ENCODE peak calls at places on chromosomes 4 and X, in six cellular contexts. U, B, Z, V, T and R are unnamed samples.

GRCh38 chr4:96472103-96472867 is 632.4 kb downstream of the PDHA2 start:
- DNase-seq in U (no peak), B (no peak), Z (no peak), V (peak), T (no peak), R (no peak)

GRCh38 chrX:10576777-10577444 is 43.5 kb downstream of the MID1 start:
- DNase-seq in U (no peak), B (no peak), Z (no peak), V (no peak), T (no peak), R (no peak)

GRCh38 chr4:340011-340410 is 2.4 kb downstream of the ZNF141 start:
- DNase-seq in U (no peak), B (no peak), Z (no peak), V (no peak), T (no peak), R (peak)

GRCh38 chr4:145278341-145279121 is 98.1 kb upstream of the OTUD4 start:
- DNase-seq in U (no peak), B (no peak), Z (no peak), V (peak), T (no peak), R (no peak)

GRCh38 chr4:72895408-72895807 is 174.1 kb downstream of the COX18 start:
- DNase-seq in U (no peak), B (no peak), Z (no peak), V (no peak), T (no peak), R (peak)

GRCh38 chr4:127856485-127857447 is 23.9 kb upstream of the PLK4 start:
- DNase-seq in U (no peak), B (no peak), Z (no peak), V (no peak), T (peak), R (peak)

GRCh38 chr4:36812153-36812552 is 432.4 kb upstream of the NWD2 start:
- DNase-seq in U (no peak), B (no peak), Z (no peak), V (no peak), T (no peak), R (peak)

GRCh38 chr4:78634011-78634664 is 82.6 kb downstream of the ANXA3 start:
- DNase-seq in U (no peak), B (no peak), Z (no peak), V (no peak), T (no peak), R (no peak)

GRCh38 chr4:37837446-37837845 is 11.0 kb downstream of the PGM2 start:
- DNase-seq in U (no peak), B (no peak), Z (no peak), V (no peak), T (no peak), R (no peak)

GRCh38 chrX:54921427-54922021 is 900 bp downstream of the TRO start:
- DNase-seq in U (peak), B (peak), Z (peak), V (no peak), T (no peak), R (peak)

GRCh38 chrX:69615779-69616519 is at the start of gene EDA:
- DNase-seq in U (peak), B (peak), Z (peak), V (peak), T (no peak), R (peak)

GRCh38 chr4:2928242-2929155 is 34.7 kb downstream of the NOP14 start:
- DNase-seq in U (no peak), B (no peak), Z (no peak), V (no peak), T (no peak), R (no peak)

GRCh38 chr4:186684889-186685309 is 38.8 kb downstream of the FAT1 start:
- DNase-seq in U (no peak), B (no peak), Z (peak), V (no peak), T (no peak), R (peak)

GRCh38 chr4:127045872-127046271 is 586.9 kb upstream of the INTU start:
- DNase-seq in U (no peak), B (no peak), Z (no peak), V (no peak), T (no peak), R (peak)

GRCh38 chr4:173436149-173436579 is 37.2 kb upstream of the SCRG1 start:
- DNase-seq in U (no peak), B (no peak), Z (no peak), V (no peak), T (no peak), R (peak)

DNA sequence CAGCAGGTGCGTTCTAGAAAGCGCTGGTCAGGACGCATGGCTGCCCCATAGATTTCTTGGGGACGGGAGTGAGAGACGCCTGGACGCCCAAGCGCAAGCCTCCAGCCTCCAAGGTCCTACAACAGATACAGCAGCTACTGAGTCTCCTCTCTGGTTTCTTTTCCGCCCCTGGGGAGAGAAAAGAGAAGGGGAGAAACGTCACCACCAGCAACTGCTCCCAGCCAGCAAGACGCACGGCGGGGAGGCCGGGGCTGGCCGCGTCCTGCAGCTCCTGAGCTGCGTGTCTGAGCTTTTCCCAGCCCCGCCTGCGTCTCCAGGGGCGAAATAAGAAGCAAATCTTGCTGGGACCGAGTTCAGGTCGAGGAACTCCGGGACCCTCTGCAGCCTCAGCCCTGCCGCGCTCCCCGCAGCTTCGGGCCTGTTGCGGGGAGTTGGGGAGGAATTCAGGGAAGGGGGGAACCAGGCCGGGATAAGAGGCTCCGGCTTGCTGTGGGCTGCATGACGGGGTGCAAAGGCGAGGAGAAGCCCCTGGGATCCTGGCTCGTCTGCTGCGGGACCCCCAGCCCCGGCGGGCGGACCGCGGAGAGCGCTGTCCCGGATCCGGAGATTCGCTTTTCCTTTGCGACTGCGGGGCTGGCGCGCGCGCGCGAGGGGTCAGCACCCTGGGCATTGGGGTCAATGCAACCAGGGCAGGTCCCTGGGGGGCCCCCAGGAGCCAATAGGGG is 6.8 kb upstream of the SHOX start:
- DNase-seq in U (peak), B (peak), Z (no peak), V (no peak), T (no peak), R (peak)
- TF ChIP-seq CREB1 in U (no peak), B (peak), Z (no peak), V (no peak), T (no peak), R (no peak)

DNA sequence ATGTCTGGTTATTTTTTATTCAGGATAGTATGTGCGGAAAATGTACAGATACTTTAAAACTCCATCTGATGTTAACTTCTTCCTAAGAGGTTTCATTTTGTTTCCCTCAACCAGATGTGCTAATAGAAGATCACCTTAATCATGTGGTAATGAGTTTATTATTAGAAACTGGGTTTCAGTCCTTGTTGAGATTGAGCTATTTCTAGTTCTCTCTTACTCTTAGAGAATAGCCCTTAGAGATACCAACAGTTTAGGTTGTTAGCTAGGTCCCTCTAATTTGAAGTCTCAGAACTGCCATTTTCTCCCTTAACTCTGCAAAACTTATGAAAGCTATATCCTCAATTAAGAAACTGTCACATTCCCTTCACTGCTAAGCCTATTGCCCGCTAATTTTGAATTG is 13.0 kb downstream of the FAM47A start:
- DNase-seq in U (no peak), B (no peak), Z (no peak), V (no peak), T (no peak), R (no peak)
- TF ChIP-seq CREB1 in U (no peak), B (no peak), Z (no peak), V (no peak), T (no peak), R (no peak)

DNA sequence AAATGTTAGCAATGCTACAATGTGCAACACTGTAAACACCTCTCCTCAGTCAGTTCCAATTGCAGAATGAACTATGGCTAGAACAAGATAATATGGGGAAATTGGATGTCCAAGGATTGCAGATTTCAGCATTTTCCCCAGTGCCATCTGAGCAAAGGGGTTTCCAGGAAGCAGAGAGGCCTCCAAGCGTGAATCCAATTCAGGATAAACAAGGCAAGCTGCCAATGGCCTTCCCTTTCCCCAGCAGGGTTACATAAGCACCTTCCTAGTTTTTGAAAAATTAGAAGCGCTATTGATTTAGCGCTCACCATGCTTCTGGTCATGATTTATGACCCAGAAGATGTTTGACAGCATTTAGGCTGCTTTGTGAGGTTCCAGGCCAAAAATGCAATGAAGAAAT is 223.0 kb upstream of the GATB start:
- DNase-seq in U (no peak), B (no peak), Z (no peak), V (no peak), T (no peak), R (no peak)
- TF ChIP-seq CREB1 in U (no peak), B (no peak), Z (no peak), V (no peak), T (no peak), R (no peak)

GRCh38 chr4:148776944-148777343 is 334.7 kb upstream of the NR3C2 start:
- DNase-seq in U (no peak), B (no peak), Z (no peak), V (no peak), T (no peak), R (peak)
- TF ChIP-seq CREB1 in U (no peak), B (no peak), Z (no peak), V (no peak), T (no peak), R (no peak)

GRCh38 chr4:100208964-100209363 is 18.7 kb upstream of the DDIT4L start:
- DNase-seq in U (no peak), B (no peak), Z (no peak), V (no peak), T (peak), R (no peak)
- TF ChIP-seq CREB1 in U (no peak), B (no peak), Z (no peak), V (no peak), T (no peak), R (no peak)

DNA sequence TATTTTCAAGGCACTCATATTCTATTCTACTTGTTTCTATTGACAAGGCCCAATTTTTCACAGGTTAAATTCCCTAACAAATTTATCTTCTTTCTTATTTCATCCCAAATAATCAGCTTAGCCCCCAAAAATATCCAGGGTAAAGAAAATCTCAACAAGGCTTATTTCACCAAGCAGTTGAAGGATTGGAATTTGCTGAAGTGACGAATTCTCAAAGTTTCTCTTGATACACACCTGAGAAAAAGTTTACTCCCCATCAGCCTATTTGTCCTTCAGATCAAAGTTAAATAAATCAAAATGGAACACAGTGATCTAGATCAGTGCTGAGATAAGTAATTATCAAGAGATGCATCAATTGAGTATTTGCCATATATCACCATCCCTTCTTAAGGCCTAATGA is 106.9 kb downstream of the ATRX start:
- DNase-seq in U (no peak), B (no peak), Z (no peak), V (no peak), T (no peak), R (no peak)
- TF ChIP-seq CREB1 in U (no peak), B (no peak), Z (no peak), V (no peak), T (no peak), R (no peak)

GRCh38 chr4:94947681-94948108 is 189.9 kb downstream of the BMPR1B start:
- DNase-seq in U (no peak), B (no peak), Z (no peak), V (no peak), T (no peak), R (peak)
- TF ChIP-seq CREB1 in U (no peak), B (no peak), Z (no peak), V (no peak), T (no peak), R (no peak)

DNA sequence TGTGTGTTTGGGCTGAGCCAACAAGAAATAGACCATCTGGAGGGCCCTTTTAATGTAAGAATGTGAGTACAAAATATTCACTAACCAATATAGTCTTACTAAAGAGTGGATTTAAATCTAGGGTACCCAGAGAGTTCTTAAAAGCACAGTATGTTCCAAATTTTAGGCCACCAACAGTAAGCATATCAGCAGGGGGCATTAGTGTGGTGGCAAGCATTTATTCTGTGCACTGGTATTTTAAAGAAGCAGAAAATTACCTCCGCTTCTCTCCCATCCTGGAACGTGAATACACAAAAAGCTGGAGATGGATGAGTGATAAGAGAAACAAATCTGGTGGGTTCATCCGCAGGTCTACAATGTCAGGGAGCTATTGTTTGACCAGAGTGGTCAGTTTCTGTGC is 444.5 kb upstream of the IGFBP7 start:
- DNase-seq in U (no peak), B (no peak), Z (no peak), V (no peak), T (no peak), R (no peak)
- TF ChIP-seq CREB1 in U (no peak), B (no peak), Z (no peak), V (no peak), T (no peak), R (no peak)

GRCh38 chrX:67614414-67614813 is 70.6 kb downstream of the AR start:
- DNase-seq in U (no peak), B (no peak), Z (no peak), V (no peak), T (no peak), R (no peak)

GRCh38 chrX:67610282-67610681 is 66.5 kb downstream of the AR start:
- DNase-seq in U (no peak), B (no peak), Z (no peak), V (no peak), T (no peak), R (no peak)

GRCh38 chrX:67614006-67614405 is 70.2 kb downstream of the AR start:
- DNase-seq in U (no peak), B (no peak), Z (no peak), V (no peak), T (no peak), R (no peak)

GRCh38 chrX:67613366-67613765 is 69.5 kb downstream of the AR start:
- DNase-seq in U (no peak), B (no peak), Z (no peak), V (no peak), T (no peak), R (no peak)

DNA sequence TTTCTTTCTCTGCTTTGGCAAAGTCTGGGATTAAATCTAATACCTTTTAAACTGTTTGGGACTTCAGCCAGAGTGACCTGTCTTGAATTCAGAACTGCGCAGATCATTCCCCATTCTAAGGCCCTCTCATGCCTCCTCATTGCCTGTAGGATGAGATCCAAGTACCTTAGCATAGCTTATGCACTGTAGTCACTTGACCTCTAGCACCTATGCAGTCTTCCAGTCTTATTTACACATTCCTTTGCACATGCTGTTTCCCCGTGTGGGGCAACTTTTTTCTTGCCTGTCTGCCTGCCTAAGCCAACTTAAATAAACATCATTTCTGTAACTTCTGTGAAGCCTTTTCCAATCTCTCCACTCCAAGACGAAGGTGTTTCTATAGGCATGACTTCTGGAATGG is 68.4 kb downstream of the AR start:
- DNase-seq in U (no peak), B (no peak), Z (no peak), V (no peak), T (no peak), R (no peak)
- TF ChIP-seq CREB1 in U (no peak), B (no peak), Z (no peak), V (no peak), T (no peak), R (no peak)

GRCh38 chrX:131818297-131818936 is 204.7 kb upstream of the STK26 start:
- DNase-seq in U (no peak), B (no peak), Z (no peak), V (no peak), T (no peak), R (no peak)

GRCh38 chrX:131816551-131817136 is 206.5 kb upstream of the STK26 start:
- DNase-seq in U (no peak), B (no peak), Z (no peak), V (no peak), T (peak), R (no peak)

DNA sequence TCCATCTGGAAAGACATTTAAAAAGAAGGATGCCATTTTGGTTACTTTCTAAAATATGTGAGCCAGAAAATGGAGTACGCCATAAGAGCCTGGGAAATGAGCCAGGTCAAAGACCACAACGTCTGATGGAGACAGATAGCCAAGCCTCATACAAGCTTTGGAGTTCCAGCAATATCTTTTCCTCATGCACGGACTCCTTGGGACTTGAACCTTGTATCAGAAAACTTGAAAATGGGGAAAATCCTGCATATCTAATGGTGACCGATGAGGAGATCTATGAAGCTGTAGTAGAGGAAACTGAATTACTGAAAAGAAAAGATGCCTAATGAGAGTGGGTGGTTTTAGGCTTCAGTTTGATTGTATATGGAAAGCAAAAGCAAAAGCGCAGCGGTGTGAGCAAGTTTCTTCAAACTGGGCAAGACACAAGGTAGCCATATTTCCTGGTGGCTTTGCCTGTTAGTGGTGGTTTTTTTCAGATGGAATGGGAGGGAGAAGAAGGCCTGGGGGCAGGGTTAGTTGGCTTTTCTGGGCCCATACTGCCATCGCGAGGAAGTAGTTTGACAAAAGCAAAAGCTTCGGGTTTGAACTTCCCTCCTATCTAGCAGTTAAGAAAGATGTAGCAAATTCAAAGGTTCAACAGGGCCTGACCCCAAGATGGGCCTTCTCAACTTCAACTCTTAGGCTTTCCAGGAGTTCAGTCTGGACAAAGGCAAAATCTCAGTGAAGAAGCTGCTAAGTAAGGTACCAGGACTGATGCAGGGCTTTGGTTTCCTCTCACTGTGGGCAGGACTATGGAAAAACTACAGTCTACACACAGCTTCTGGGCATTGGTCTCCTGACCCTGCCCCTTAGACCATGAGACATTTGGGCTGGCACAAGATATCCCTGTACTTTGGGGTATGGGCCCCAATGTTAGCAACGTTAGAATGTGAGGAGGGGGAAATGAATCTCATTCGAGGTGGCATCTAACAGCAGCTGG is 210.0 kb upstream of the STK26 start:
- DNase-seq in U (no peak), B (no peak), Z (no peak), V (peak), T (peak), R (no peak)
- TF ChIP-seq CREB1 in U (no peak), B (no peak), Z (no peak), V (no peak), T (peak), R (no peak)